ENCODE peak calls at places on chromosomes 5 and 9, in five cellular contexts. M is uterus; B is CD8-positive, alpha-beta T cell; S is H1; J is fibroblast of lung. E is an unnamed sample.
A peak's percentile ranks its signal among the peaks of the same experiment; 100 is the strongest.

GRCh38 chr5:84080908-84081307 is 303.8 kb downstream of the EDIL3 start:
- DNase-seq in M (no peak), B (no peak), S (no peak), J (no peak), E (peak; percentile 9)

GRCh38 chr9:70954126-70954525 is 167.3 kb downstream of the TRPM3 start:
- DNase-seq in M (no peak), B (no peak), S (no peak), J (peak; percentile 66), E (no peak)

GRCh38 chr9:742914-743594 is 98.4 kb upstream of the DMRT1 start:
- DNase-seq in M (no peak), B (no peak), S (no peak), J (no peak), E (no peak)

GRCh38 chr5:131067596-131067995 is 97.5 kb downstream of the HINT1 start:
- DNase-seq in M (no peak), B (no peak), S (no peak), J (no peak), E (no peak)

GRCh38 chr5:131357739-131358561 is 94.1 kb downstream of the CDC42SE2 start:
- DNase-seq in M (no peak), B (no peak), S (no peak), J (no peak), E (no peak)

GRCh38 chr9:123933401-123933800 is 3.5 kb upstream of the DENND1A start:
- DNase-seq in M (no peak), B (no peak), S (peak; percentile 24), J (peak; percentile 67), E (no peak)

GRCh38 chr5:61055434-61056006 is 106.7 kb downstream of the SMIM15 start:
- DNase-seq in M (no peak), B (no peak), S (no peak), J (peak; percentile 80), E (no peak)

GRCh38 chr9:83474631-83475030 is 63.6 kb downstream of the FRMD3 start:
- DNase-seq in M (no peak), B (no peak), S (no peak), J (no peak), E (no peak)

GRCh38 chr9:37174247-37174646 is 53.9 kb downstream of the ZCCHC7 start:
- DNase-seq in M (no peak), B (no peak), S (no peak), J (peak; percentile 56), E (no peak)

GRCh38 chr5:71456362-71456743 is 902 bp downstream of the BDP1 start:
- DNase-seq in M (no peak), B (no peak), S (no peak), J (no peak), E (no peak)

GRCh38 chr9:33682551-33682950 is 112.8 kb upstream of the PRSS3 start:
- DNase-seq in M (no peak), B (no peak), S (no peak), J (no peak), E (no peak)

GRCh38 chr9:135884328-135885035 is 22.9 kb downstream of the CAMSAP1 start:
- DNase-seq in M (no peak), B (no peak), S (no peak), J (peak; percentile 50), E (no peak)

GRCh38 chr5:98368141-98368540 is 405.3 kb upstream of the RGMB start:
- DNase-seq in M (no peak), B (no peak), S (no peak), J (no peak), E (no peak)

GRCh38 chr9:124489222-124489621 is 18.0 kb downstream of the NR5A1 start:
- DNase-seq in M (no peak), B (no peak), S (no peak), J (no peak), E (no peak)

GRCh38 chr9:134521817-134522501 is 119.6 kb upstream of the COL5A1 start:
- DNase-seq in M (no peak), B (no peak), S (no peak), J (no peak), E (no peak)

GRCh38 chr5:96745844-96746531 is 61.8 kb downstream of the ERAP1 start:
- DNase-seq in M (no peak), B (no peak), S (no peak), J (no peak), E (no peak)

GRCh38 chr9:126448865-126449577 is 122.4 kb downstream of the MVB12B start:
- DNase-seq in M (no peak), B (no peak), S (no peak), J (no peak), E (no peak)

GRCh38 chr5:108003178-108003577 is 332.4 kb upstream of the EFNA5 start:
- DNase-seq in M (no peak), B (no peak), S (no peak), J (peak; percentile 80), E (peak; percentile 16)

GRCh38 chr9:5553211-5553610 is 42.9 kb downstream of the PDCD1LG2 start:
- DNase-seq in M (no peak), B (no peak), S (no peak), J (peak; percentile 65), E (no peak)

GRCh38 chr5:73938938-73939320 is 312.9 kb downstream of the ARHGEF28 start:
- DNase-seq in M (no peak), B (no peak), S (no peak), J (no peak), E (no peak)

GRCh38 chr5:38162625-38163024 is 95.7 kb upstream of the EGFLAM start:
- DNase-seq in M (no peak), B (no peak), S (no peak), J (no peak), E (no peak)

GRCh38 chr5:52665544-52665943 is 122.2 kb upstream of the ITGA1 start:
- DNase-seq in M (peak; percentile 22), B (no peak), S (no peak), J (peak; percentile 15), E (no peak)

GRCh38 chr5:150801117-150801927 is 22.8 kb downstream of the SMIM3 start:
- DNase-seq in M (no peak), B (no peak), S (peak; percentile 75), J (peak; percentile 85), E (peak; percentile 28)

GRCh38 chr5:180601591-180602480 is 10.5 kb upstream of the SCGB3A1 start:
- DNase-seq in M (no peak), B (no peak), S (no peak), J (no peak), E (peak; percentile 33)

GRCh38 chr5:10485142-10485795 is 43.6 kb downstream of the ROPN1L start:
- DNase-seq in M (no peak), B (no peak), S (no peak), J (peak; percentile 96), E (no peak)

GRCh38 chr9:88965473-88965872 is 25.8 kb upstream of the S1PR3 start:
- DNase-seq in M (no peak), B (no peak), S (no peak), J (no peak), E (no peak)

GRCh38 chr5:153813871-153814270 is 224.8 kb downstream of the FAM114A2 start:
- DNase-seq in M (no peak), B (no peak), S (no peak), J (no peak), E (no peak)

GRCh38 chr9:6811436-6811835 is 53.7 kb downstream of the KDM4C start:
- DNase-seq in M (no peak), B (no peak), S (no peak), J (no peak), E (no peak)

GRCh38 chr9:119951591-119951990 is 582.4 kb upstream of the BRINP1 start:
- DNase-seq in M (no peak), B (no peak), S (no peak), J (no peak), E (no peak)

GRCh38 chr5:115843444-115844130 is 1.9 kb downstream of the AP3S1 start:
- DNase-seq in M (no peak), B (no peak), S (no peak), J (no peak), E (no peak)

GRCh38 chr5:115842952-115843351 is 1.2 kb downstream of the AP3S1 start:
- DNase-seq in M (no peak), B (no peak), S (no peak), J (no peak), E (no peak)

GRCh38 chr5:115841382-115842088 is at the start of the genes AP3S1 and ATG12:
- DNase-seq in M (peak; percentile 90), B (peak; percentile 88), S (peak; percentile 92), J (peak; percentile 94), E (peak; percentile 96)

GRCh38 chr5:115842089-115842881 is 550 bp downstream of the AP3S1 start:
- DNase-seq in M (no peak), B (peak; percentile 25), S (peak; percentile 87), J (peak; percentile 57), E (peak; percentile 31)

GRCh38 chr5:115844321-115844817 is 2.6 kb downstream of the AP3S1 start:
- DNase-seq in M (no peak), B (no peak), S (no peak), J (no peak), E (no peak)
- H3K4me3 ChIP-seq in M (no peak overlapping the region), B (no peak overlapping the region), S (no peak overlapping the region), J (no peak overlapping the region), E (no peak overlapping the region)

GRCh38 chr5:159210846-159211245 is 1.5 kb upstream of the RNF145 start:
- DNase-seq in M (no peak), B (no peak), S (no peak), J (no peak), E (peak; percentile 8)
- H3K4me3 ChIP-seq in M (no peak overlapping the region), B (no peak overlapping the region), S (no peak overlapping the region), J (no peak overlapping the region), E (no peak overlapping the region)

DNA sequence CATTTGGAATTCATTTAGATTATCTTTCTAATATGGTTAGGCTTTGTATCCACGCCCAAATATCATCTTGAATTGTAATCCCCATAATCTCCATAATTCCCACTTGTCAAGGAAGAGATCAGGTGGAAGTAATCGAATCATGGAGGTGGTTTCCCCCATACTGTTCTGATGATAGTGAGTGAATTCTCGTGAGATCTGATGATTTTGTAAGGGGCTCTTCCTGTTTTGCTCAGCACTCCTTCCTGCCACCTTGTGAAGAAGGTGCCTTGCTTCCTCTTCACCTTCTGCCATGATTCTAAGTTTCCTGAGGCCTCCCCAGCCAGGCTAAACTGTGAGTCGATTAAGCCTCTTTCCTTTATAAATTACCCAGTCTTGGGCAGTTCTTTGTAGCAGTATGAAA is 527.5 kb upstream of the ARRDC3 start:
- DNase-seq in M (no peak), B (no peak), S (no peak), J (no peak), E (no peak)
- H3K4me3 ChIP-seq in M (no peak overlapping the region), B (no peak overlapping the region), S (no peak overlapping the region), J (no peak overlapping the region), E (no peak overlapping the region)

GRCh38 chr9:13487936-13488335 is 208.4 kb upstream of the MPDZ start:
- DNase-seq in M (no peak), B (no peak), S (no peak), J (no peak), E (no peak)

GRCh38 chr9:13491493-13492424 is 212.3 kb upstream of the MPDZ start:
- DNase-seq in M (no peak), B (no peak), S (peak; percentile 58), J (no peak), E (no peak)

GRCh38 chr9:13487498-13487897 is 208.0 kb upstream of the MPDZ start:
- DNase-seq in M (no peak), B (no peak), S (no peak), J (no peak), E (no peak)

GRCh38 chr9:13493697-13494096 is 214.2 kb upstream of the MPDZ start:
- DNase-seq in M (no peak), B (no peak), S (no peak), J (no peak), E (no peak)

DNA sequence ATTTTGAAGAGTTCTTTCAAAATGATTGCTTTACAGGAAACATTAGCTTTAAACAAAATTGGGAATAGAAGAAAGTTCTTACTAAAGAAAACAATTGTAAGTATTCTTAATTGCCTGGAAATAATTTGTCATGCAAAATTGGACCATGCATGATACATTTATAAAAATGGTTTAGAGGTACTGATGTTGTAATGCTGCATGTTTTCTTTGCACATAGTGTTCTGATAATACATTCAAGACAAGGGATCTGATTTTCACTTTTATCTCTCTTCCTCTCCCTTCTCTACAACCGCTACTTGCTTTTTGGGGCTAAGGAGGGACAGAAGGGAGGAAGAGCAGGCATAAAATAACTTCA is 211.6 kb upstream of the MPDZ start:
- DNase-seq in M (no peak), B (no peak), S (no peak), J (peak; percentile 12), E (no peak)
- H3K4me3 ChIP-seq in M (no peak overlapping the region), B (no peak overlapping the region), S (no peak overlapping the region), J (no peak overlapping the region), E (no peak overlapping the region)